ENCODE peak calls at places on chromosomes 11 and 22, in seven cellular contexts. L, U, P, Q, H, W and C are unnamed samples. For H3K4me1, the result is how much of the 10 kb centered on the place peaks cover.

GRCh38 chr11:9905562-9905961 is 241.7 kb downstream of the SWAP70 start:
- DNase-seq in P (no peak), L (no peak), U (no peak), H (no peak), Q (no peak), W (no peak), C (no peak)

GRCh38 chr11:70225629-70226582 is 22.8 kb downstream of the FADD start:
- DNase-seq in U (peak), H (no peak), W (no peak), L (no peak), P (no peak), Q (no peak), C (peak)

GRCh38 chr22:35348703-35349102 is 32.2 kb upstream of the HMOX1 start:
- DNase-seq in H (no peak), P (no peak), L (no peak), U (no peak), W (no peak), Q (no peak), C (no peak)

GRCh38 chr11:17538054-17538453 is 6.2 kb downstream of the USH1C start:
- DNase-seq in L (no peak), Q (no peak), H (no peak), W (no peak), P (no peak), U (no peak), C (no peak)

GRCh38 chr22:48823941-48824340 is 1003.7 kb downstream of the BRD1 start:
- DNase-seq in L (no peak), U (no peak), H (no peak), W (no peak), Q (no peak), P (no peak), C (no peak)

GRCh38 chr11:57487021-57487778 is 26.9 kb downstream of the RTN4RL2 start:
- DNase-seq in W (no peak), P (no peak), L (no peak), U (no peak), Q (no peak), H (no peak), C (no peak)

GRCh38 chr11:110833033-110833484 is 120.8 kb upstream of the ARHGAP20 start:
- DNase-seq in Q (no peak), U (no peak), H (no peak), W (no peak), L (no peak), P (no peak), C (no peak)

GRCh38 chr11:57982763-57983162 is 40.9 kb upstream of the OR9Q1 start:
- DNase-seq in U (no peak), L (no peak), W (no peak), H (peak), Q (no peak), P (no peak), C (no peak)

GRCh38 chr11:59615132-59615636 is 390 bp downstream of the OSBP start:
- DNase-seq in L (peak), U (peak), H (no peak), P (peak), Q (peak), W (peak), C (peak)

GRCh38 chr11:3163241-3163981 is 1.7 kb downstream of the OSBPL5 start:
- DNase-seq in W (peak), Q (no peak), P (peak), U (peak), L (no peak), H (no peak), C (peak)

GRCh38 chr22:32318361-32318760 is 39.3 kb upstream of the RFPL3 start:
- DNase-seq in Q (no peak), H (no peak), W (no peak), P (no peak), L (no peak), U (no peak), C (no peak)

GRCh38 chr22:38176170-38176741 is 5.4 kb downstream of the PLA2G6 start:
- DNase-seq in Q (peak), L (no peak), H (no peak), W (peak), U (peak), P (peak), C (peak)

GRCh38 chr22:26339755-26340154 is 89.3 kb upstream of the ASPHD2 start:
- DNase-seq in H (no peak), U (no peak), Q (no peak), P (no peak), L (no peak), W (no peak), C (no peak)

GRCh38 chr11:2377511-2378443 is 667 bp downstream of the CD81 start:
- DNase-seq in H (peak), L (peak), W (peak), Q (peak), U (peak), P (peak), C (peak)

GRCh38 chr22:49905465-49905864 is 12.8 kb downstream of the ALG12 start:
- DNase-seq in W (no peak), Q (no peak), U (no peak), H (no peak), L (no peak), P (no peak), C (no peak)

GRCh38 chr22:36175892-36176291 is 15.3 kb upstream of the APOL3 start:
- DNase-seq in L (peak), H (no peak), W (no peak), U (no peak), Q (no peak), P (no peak), C (no peak)

GRCh38 chr22:30279389-30279788 is 9.9 kb downstream of the CASTOR1 start:
- DNase-seq in Q (no peak), P (peak), W (no peak), U (peak), H (no peak), L (no peak), C (no peak)

GRCh38 chr11:35723493-35724284 is 61.1 kb downstream of the TRIM44 start:
- DNase-seq in U (no peak), W (no peak), L (no peak), Q (no peak), H (no peak), P (no peak), C (no peak)

GRCh38 chr11:77074205-77074604 is 7.4 kb downstream of the CAPN5 start:
- DNase-seq in L (no peak), P (no peak), U (peak), W (no peak), Q (no peak), H (no peak), C (no peak)

GRCh38 chr22:46604306-46604690 is 15.9 kb upstream of the GRAMD4 start:
- DNase-seq in U (peak), H (no peak), Q (peak), L (no peak), W (no peak), P (no peak), C (no peak)

GRCh38 chr22:44131412-44131811 is 49.3 kb upstream of the PARVG start:
- DNase-seq in U (no peak), P (no peak), L (no peak), W (peak), Q (no peak), H (no peak), C (no peak)

GRCh38 chr11:82229346-82229745 is 504.3 kb downstream of the FAM181B start:
- DNase-seq in L (no peak), Q (peak), P (no peak), W (no peak), U (no peak), H (peak), C (no peak)

GRCh38 chr11:61080986-61081590 is 21.2 kb upstream of the CD5 start:
- DNase-seq in P (no peak), U (no peak), H (no peak), L (no peak), Q (no peak), W (no peak), C (no peak)

GRCh38 chr11:86491048-86491447 is 116.4 kb downstream of the CCDC81 start:
- DNase-seq in Q (no peak), H (no peak), P (no peak), U (no peak), L (no peak), W (no peak), C (no peak)

GRCh38 chr22:24165673-24166072 is 15.6 kb upstream of the SUSD2 start:
- DNase-seq in Q (no peak), P (no peak), W (no peak), H (no peak), U (no peak), L (no peak), C (no peak)

GRCh38 chr11:27722117-27722844 is 22.0 kb upstream of the BDNF start:
- DNase-seq in H (peak), U (no peak), W (no peak), L (peak), Q (no peak), P (no peak), C (peak)

GRCh38 chr11:10922944-10923343 is 65.1 kb upstream of the ZBED5 start:
- DNase-seq in U (no peak), P (no peak), L (no peak), H (no peak), Q (no peak), W (no peak), C (no peak)

GRCh38 chr11:34425863-34426262 is 12.9 kb upstream of the CAT start:
- DNase-seq in Q (no peak), H (no peak), L (no peak), U (no peak), W (no peak), P (no peak), C (no peak)

GRCh38 chr22:22371031-22371541 is 126.5 kb downstream of the VPREB1 start:
- DNase-seq in L (no peak), P (peak), Q (no peak), W (peak), H (no peak), U (no peak), C (no peak)

GRCh38 chr22:22366478-22366988 is 121.9 kb downstream of the VPREB1 start:
- DNase-seq in U (no peak), W (no peak), H (no peak), L (no peak), Q (no peak), P (no peak), C (no peak)

GRCh38 chr22:22368516-22368915 is 123.9 kb downstream of the VPREB1 start:
- DNase-seq in U (no peak), P (no peak), H (no peak), Q (no peak), W (no peak), L (no peak), C (no peak)

GRCh38 chr22:22372063-22372462 is 127.5 kb downstream of the VPREB1 start:
- DNase-seq in L (no peak), Q (no peak), H (no peak), W (no peak), U (no peak), P (no peak), C (no peak)

DNA sequence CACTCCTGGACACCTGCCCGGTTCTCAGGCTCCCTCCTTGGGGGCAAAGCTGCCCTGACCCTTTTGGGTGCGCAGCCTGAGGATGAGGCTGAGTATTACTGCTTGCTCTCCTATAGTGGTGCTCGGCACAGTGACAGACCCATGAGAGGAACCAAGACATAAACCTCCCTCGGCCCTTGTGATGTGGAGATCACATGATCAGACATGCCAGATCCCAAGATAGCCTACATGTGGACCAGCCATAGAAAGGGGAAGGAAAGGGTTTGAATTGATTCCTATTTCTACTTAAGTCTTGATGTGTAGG is 125.3 kb downstream of the VPREB1 start:
- DNase-seq in L (no peak), P (no peak), U (no peak), W (no peak), H (no peak), Q (no peak), C (no peak)
- H3K4me1 ChIP-seq in L (under half), P (under half), U (under half), W (under half), H (under half), Q (under half), C (under half)

GRCh38 chr11:48052183-48053040 is 72.1 kb downstream of the PTPRJ start:
- DNase-seq in L (no peak), H (peak), U (peak), W (no peak), Q (no peak), P (no peak), C (no peak)
- H3K4me1 ChIP-seq in L (half or more), H (under half), U (half or more), W (under half), Q (half or more), P (under half), C (under half)

GRCh38 chr22:41367680-41368542 is 13.8 kb upstream of the TEF start:
- DNase-seq in P (peak), U (peak), Q (no peak), H (peak), L (no peak), W (peak), C (peak)
- H3K4me1 ChIP-seq in P (under half), U (under half), Q (under half), H (under half), L (under half), W (under half), C (under half)

DNA sequence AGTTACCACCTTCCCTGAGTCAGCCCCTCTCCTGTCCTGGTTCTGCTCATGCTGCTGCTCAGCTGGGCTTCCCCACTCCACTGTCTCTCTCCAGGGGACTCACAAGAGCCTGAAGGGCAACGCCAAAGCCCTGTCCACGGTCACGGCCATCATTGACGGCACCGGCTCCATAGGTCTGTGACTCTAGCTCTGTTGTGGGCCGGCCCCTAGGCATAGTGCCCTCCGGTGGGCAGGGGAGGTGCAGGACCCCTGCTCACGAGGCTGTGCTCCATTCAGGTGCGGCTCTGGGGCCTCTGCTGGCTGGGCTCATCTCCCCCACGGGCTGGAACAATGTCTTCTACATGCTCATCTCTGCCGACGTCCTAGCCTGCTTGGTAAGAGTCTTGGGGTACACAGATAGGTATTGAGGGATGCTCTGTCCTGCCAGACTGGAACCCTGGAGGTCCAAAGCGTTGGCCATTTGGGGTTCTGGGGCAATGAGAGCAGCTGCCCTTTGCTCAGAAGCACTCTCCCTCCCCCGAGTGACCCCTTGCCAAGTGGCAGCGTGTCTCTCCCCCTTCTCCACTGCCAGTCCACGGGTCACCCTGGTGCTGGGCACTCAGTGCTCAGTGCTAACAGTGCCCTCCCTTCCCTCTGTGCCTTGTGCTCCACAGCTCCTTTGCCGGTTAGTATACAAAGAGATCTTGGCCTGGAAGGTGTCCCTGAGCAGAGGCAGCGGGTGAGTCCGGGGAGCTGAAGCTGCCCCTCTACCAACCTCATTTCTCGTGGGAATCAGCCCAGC is 22.4 kb downstream of the SLC37A2 start:
- DNase-seq in P (no peak), H (no peak), W (peak), U (peak), L (no peak), Q (no peak), C (no peak)
- H3K4me1 ChIP-seq in P (under half), H (under half), W (under half), U (under half), L (under half), Q (under half), C (under half)

GRCh38 chr22:40177738-40178416 is at the start of gene TNRC6B:
- DNase-seq in H (peak), P (peak), W (peak), U (no peak), Q (peak), L (peak), C (peak)
- H3K4me1 ChIP-seq in H (under half), P (half or more), W (under half), U (half or more), Q (half or more), L (under half), C (under half)

GRCh38 chr11:839875-840617 is 2.3 kb downstream of the POLR2L start:
- DNase-seq in Q (no peak), P (no peak), L (no peak), U (no peak), H (no peak), W (no peak), C (no peak)
- H3K4me1 ChIP-seq in Q (under half), P (half or more), L (half or more), U (half or more), H (under half), W (under half), C (under half)

GRCh38 chr11:112196519-112197087 is 21.3 kb downstream of the BCO2 start:
- DNase-seq in H (no peak), W (no peak), P (no peak), L (no peak), Q (no peak), U (no peak), C (no peak)
- H3K4me1 ChIP-seq in H (under half), W (under half), P (under half), L (under half), Q (under half), U (under half), C (under half)

DNA sequence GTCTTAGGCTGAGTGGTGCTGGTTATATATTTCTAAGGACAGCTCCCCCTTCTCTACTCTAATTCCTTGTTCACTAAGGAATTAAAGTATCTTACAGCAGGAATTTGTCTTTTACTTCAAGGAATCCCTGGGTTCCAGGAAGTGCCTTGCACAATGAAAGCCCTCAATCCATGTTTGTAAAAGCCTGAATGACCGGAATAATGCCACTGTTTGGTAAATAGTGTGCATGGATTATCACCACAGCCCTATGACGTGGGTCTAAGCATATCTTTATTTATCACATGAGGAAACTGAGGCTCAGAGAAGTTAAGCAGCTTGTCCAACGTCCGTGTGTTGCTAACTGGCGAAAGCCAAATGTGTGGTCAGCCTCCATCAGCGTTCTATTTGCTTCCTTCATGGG is 135.7 kb upstream of the NAV2 start:
- DNase-seq in P (no peak), U (no peak), W (no peak), Q (no peak), H (no peak), L (no peak), C (no peak)
- H3K4me1 ChIP-seq in P (half or more), U (under half), W (under half), Q (under half), H (under half), L (under half), C (under half)